ENCODE peak calls at places on chromosomes 13 and 19, in six cellular contexts. G, B, T, Q, H and C are unnamed samples.

GRCh38 chr19:35347171-35347929 is at the start of gene FFAR1:
- DNase-seq in Q (peak; percentile 17), H (no peak), B (no peak), G (no peak), T (no peak), C (no peak)

GRCh38 chr19:39953915-39954314 is 17.1 kb upstream of the PSMC4 start:
- DNase-seq in B (no peak), Q (no peak), G (no peak), H (no peak), T (no peak), C (no peak)

GRCh38 chr13:67416047-67416925 is 186.2 kb upstream of the PCDH9 start:
- DNase-seq in B (peak; percentile 68), T (no peak), Q (peak; percentile 48), G (peak; percentile 28), H (no peak), C (no peak)

GRCh38 chr19:3979289-3979673 is 6.0 kb downstream of the EEF2 start:
- DNase-seq in Q (no peak), H (peak; percentile 27), T (no peak), G (no peak), B (no peak), C (no peak)

GRCh38 chr13:76832258-76832988 is 53.8 kb downstream of the KCTD12 start:
- DNase-seq in T (no peak), H (no peak), B (no peak), Q (no peak), G (no peak), C (no peak)

GRCh38 chr13:97287047-97287383 is 64.9 kb downstream of the MBNL2 start:
- DNase-seq in T (no peak), Q (no peak), B (no peak), H (no peak), G (no peak), C (no peak)

GRCh38 chr19:28159065-28159464 is 1053.9 kb downstream of the UQCRFS1 start:
- DNase-seq in B (no peak), H (no peak), T (no peak), G (no peak), Q (no peak), C (no peak)

GRCh38 chr13:85520445-85520844 is 278.8 kb downstream of the SLITRK6 start:
- DNase-seq in Q (no peak), H (no peak), B (no peak), T (no peak), G (no peak), C (no peak)

GRCh38 chr19:41701401-41702075 is 6.9 kb upstream of the CEACAM5 start:
- DNase-seq in T (no peak), G (no peak), Q (peak; percentile 53), B (no peak), H (no peak), C (no peak)

GRCh38 chr13:49272296-49272695 is 24.6 kb downstream of the CDADC1 start:
- DNase-seq in H (no peak), G (no peak), Q (no peak), B (no peak), T (no peak), C (no peak)

GRCh38 chr13:76638160-76638559 is 248.0 kb downstream of the KCTD12 start:
- DNase-seq in B (no peak), Q (no peak), G (no peak), H (no peak), T (no peak), C (no peak)

GRCh38 chr13:98648676-98649075 is 71.8 kb upstream of the STK24 start:
- DNase-seq in Q (no peak), G (no peak), B (no peak), H (no peak), T (no peak), C (no peak)

GRCh38 chr19:13463296-13463695 is 43.0 kb downstream of the CACNA1A start:
- DNase-seq in T (no peak), Q (no peak), H (no peak), G (no peak), B (peak; percentile 81), C (no peak)

GRCh38 chr19:15422311-15423075 is 3.7 kb upstream of the AKAP8L start:
- DNase-seq in Q (no peak), G (peak; percentile 49), T (no peak), B (no peak), H (no peak), C (no peak)
- H3K36me3 ChIP-seq in Q (peaks cover 3% of the 10 kb centered on the region), G (peaks cover 49% of the 10 kb centered on the region), T (peaks cover 8% of the 10 kb centered on the region), B (peaks cover 5% of the 10 kb centered on the region), H (peaks cover 12% of the 10 kb centered on the region), C (peaks cover 45% of the 10 kb centered on the region)

DNA sequence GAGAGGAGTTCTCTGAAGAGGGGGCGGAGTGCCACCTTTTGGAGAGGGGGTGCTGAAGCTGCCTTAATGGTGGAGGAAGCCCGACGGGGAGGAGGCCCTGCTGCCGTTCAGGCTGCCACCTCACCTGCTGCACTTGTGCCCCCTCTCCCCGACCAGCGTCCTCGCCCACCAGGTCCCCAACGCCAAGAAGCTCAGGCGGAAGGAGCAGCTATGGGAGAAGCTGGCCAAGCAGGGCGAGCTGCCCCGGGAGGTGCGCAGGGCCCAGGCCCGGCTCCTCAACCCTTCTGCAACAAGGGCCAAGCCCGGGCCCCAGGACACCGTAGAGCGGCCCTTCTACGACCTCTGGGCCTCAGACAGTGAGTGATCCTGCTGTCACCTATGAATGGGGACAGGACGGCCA is 5.4 kb downstream of the NOP53 start:
- DNase-seq in H (no peak), T (no peak), Q (no peak), B (no peak), G (no peak), C (no peak)
- H3K4me3 ChIP-seq in H (no peak overlapping the region), T (no peak overlapping the region), Q (no peak overlapping the region), B (no peak overlapping the region), G (no peak overlapping the region), C (no peak overlapping the region)

GRCh38 chr19:10788146-10788545 is 47.9 kb downstream of the TMED1 start:
- DNase-seq in H (no peak), Q (no peak), B (no peak), T (no peak), G (no peak), C (no peak)
- H3K36me3 ChIP-seq in H (peaks cover 14% of the 10 kb centered on the region), Q (peaks cover 2% of the 10 kb centered on the region), B (no peaks in the 10 kb centered on the region), T (peaks cover 6% of the 10 kb centered on the region), G (peaks cover 100% of the 10 kb centered on the region), C (peaks cover 35% of the 10 kb centered on the region)

DNA sequence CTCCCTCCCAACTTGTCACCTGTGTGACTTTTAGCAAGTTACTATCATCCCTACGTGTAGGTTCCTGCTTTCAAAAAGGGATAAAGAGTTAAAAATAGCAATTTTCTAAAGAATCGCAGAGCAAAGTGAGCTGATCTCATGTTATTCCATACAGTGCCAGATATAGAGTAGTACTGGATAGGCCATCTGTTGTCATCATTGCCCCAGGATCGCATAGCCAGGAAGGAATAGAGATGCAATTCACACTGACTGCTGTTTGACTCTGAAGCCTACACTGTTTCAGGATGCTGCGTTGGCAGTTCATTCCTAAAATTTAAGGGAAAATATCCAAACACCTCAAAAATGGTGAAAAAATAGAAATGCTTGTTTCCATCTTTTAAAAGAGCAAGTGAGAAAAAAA is 138.9 kb downstream of the SHISA2 start:
- DNase-seq in B (no peak), T (no peak), G (no peak), Q (no peak), H (no peak), C (no peak)
- H3K4me3 ChIP-seq in B (no peak overlapping the region), T (no peak overlapping the region), G (no peak overlapping the region), Q (no peak overlapping the region), H (no peak overlapping the region), C (no peak overlapping the region)

DNA sequence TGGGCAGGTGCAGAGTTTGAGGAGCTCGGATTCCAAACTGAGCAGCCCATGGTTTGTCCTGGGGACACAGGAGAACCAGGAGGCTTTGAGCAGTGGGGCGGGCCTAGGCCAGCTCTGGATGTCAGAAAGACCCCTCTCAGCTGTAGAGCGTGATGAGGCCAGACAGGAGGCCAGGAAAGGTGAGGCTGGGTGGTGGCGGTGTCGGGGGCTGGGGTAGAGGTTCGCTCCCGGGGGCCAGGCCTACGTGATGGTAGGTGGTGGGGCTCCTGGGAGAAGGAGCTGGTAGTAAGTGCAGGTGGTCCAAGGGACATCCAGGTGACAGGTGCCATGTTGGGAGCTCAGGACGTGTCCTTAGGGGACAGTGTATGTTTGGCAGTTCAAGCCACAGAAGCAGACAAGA is 13.5 kb upstream of the PTOV1 start:
- DNase-seq in G (no peak), H (no peak), B (no peak), Q (no peak), T (no peak), C (no peak)
- H3K36me3 ChIP-seq in G (peaks cover 76% of the 10 kb centered on the region), H (no peaks in the 10 kb centered on the region), B (no peaks in the 10 kb centered on the region), Q (peaks cover 4% of the 10 kb centered on the region), T (peaks cover 6% of the 10 kb centered on the region), C (peaks cover 34% of the 10 kb centered on the region)

GRCh38 chr13:20222553-20222952 is 9.6 kb downstream of the GJB6 start:
- DNase-seq in T (no peak), Q (no peak), H (no peak), G (no peak), B (no peak), C (no peak)

GRCh38 chr13:20221772-20222171 is 10.3 kb downstream of the GJB6 start:
- DNase-seq in B (no peak), H (no peak), G (no peak), T (no peak), Q (no peak), C (no peak)

GRCh38 chr13:20217168-20217567 is 15.0 kb downstream of the GJB6 start:
- DNase-seq in B (no peak), Q (no peak), G (no peak), H (no peak), T (no peak), C (no peak)

GRCh38 chr13:20219585-20219984 is 12.5 kb downstream of the GJB6 start:
- DNase-seq in G (no peak), B (no peak), H (no peak), T (no peak), Q (no peak), C (no peak)
- H3K4me3 ChIP-seq in G (no peak overlapping the region), B (no peak overlapping the region), H (no peak overlapping the region), T (no peak overlapping the region), Q (no peak overlapping the region), C (no peak overlapping the region)

GRCh38 chr19:19033426-19034203 is at the start of the genes ARMC6 and SUGP2:
- DNase-seq in B (peak; percentile 96), T (peak; percentile 94), H (peak; percentile 75), Q (peak; percentile 85), G (peak; percentile 93), C (peak; percentile 56)
- H3K36me3 ChIP-seq in B (no peaks in the 10 kb centered on the region), T (peaks cover 3% of the 10 kb centered on the region), H (no peaks in the 10 kb centered on the region), Q (peaks cover 2% of the 10 kb centered on the region), G (peaks cover 33% of the 10 kb centered on the region), C (peaks cover 2% of the 10 kb centered on the region)

GRCh38 chr13:44575741-44576395 is at the start of gene TSC22D1:
- DNase-seq in B (peak; percentile 66), G (peak; percentile 67), H (no peak), Q (no peak), T (peak; percentile 62), C (no peak)

GRCh38 chr13:44575035-44575434 is 1.1 kb downstream of the TSC22D1 start:
- DNase-seq in T (no peak), G (no peak), B (no peak), Q (no peak), H (no peak), C (no peak)

GRCh38 chr13:44573071-44573470 is 3.1 kb downstream of the TSC22D1 start:
- DNase-seq in G (no peak), H (no peak), B (peak; percentile 60), Q (no peak), T (no peak), C (no peak)

GRCh38 chr13:44573790-44574465 is 2.2 kb downstream of the TSC22D1 start:
- DNase-seq in Q (no peak), G (peak; percentile 65), B (peak; percentile 60), T (peak; percentile 16), H (no peak), C (no peak)

GRCh38 chr13:44574466-44574855 is 1.7 kb downstream of the TSC22D1 start:
- DNase-seq in H (no peak), B (peak; percentile 15), T (no peak), Q (no peak), G (no peak), C (no peak)
- H3K4me3 ChIP-seq in H (no peak overlapping the region), B (peak overlapping the region; percentile 94), T (no peak overlapping the region), Q (no peak overlapping the region), G (peak overlapping the region; percentile 90), C (peak overlapping the region; percentile 92)

GRCh38 chr13:79496188-79496587 is 15.2 kb downstream of the NDFIP2 start:
- DNase-seq in H (no peak), Q (no peak), G (no peak), B (no peak), T (no peak), C (no peak)
- H3K36me3 ChIP-seq in H (no peaks in the 10 kb centered on the region), Q (peaks cover 1% of the 10 kb centered on the region), G (no peaks in the 10 kb centered on the region), B (no peaks in the 10 kb centered on the region), T (no peaks in the 10 kb centered on the region), C (no peaks in the 10 kb centered on the region)